ENCODE peak calls at places on chromosomes 11 and 22, in four cellular contexts. O is OCI-LY7, M is spleen, C is fibroblast of pulmonary artery. V is an unnamed sample.

GRCh38 chr11:69986421-69987229 is 91.5 kb upstream of the ANO1 start:
- DNase-seq in O (no peak), M (peak; percentile 16), C (no peak), V (no peak)

GRCh38 chr11:109586789-109587188 is 164.8 kb downstream of the C11orf87 start:
- DNase-seq in O (no peak), M (no peak), C (no peak), V (no peak)

GRCh38 chr11:69114362-69114761 is 41.4 kb upstream of the SMIM38 start:
- DNase-seq in O (no peak), M (no peak), C (no peak), V (no peak)

GRCh38 chr11:85751738-85752137 is 59.2 kb downstream of the SYTL2 start:
- DNase-seq in O (no peak), M (no peak), C (no peak), V (no peak)

GRCh38 chr22:30427871-30428270 is 2.3 kb downstream of the MTFP1 start:
- DNase-seq in O (peak; percentile 37), M (no peak), C (no peak), V (no peak)

GRCh38 chr22:49112176-49112575 is 715.5 kb downstream of the BRD1 start:
- DNase-seq in O (no peak), M (no peak), C (no peak), V (no peak)

GRCh38 chr11:3122775-3123201 is 42.3 kb downstream of the OSBPL5 start:
- DNase-seq in O (no peak), M (peak; percentile 68), C (no peak), V (no peak)

GRCh38 chr22:20509344-20510047 is 2.1 kb downstream of the MED15 start:
- DNase-seq in O (peak; percentile 42), M (peak; percentile 79), C (peak; percentile 95), V (peak; percentile 86)

GRCh38 chr11:94010136-94010535 is 11.0 kb upstream of the HEPHL1 start:
- DNase-seq in O (no peak), M (no peak), C (no peak), V (peak; percentile 80)

GRCh38 chr11:1298695-1299492 is 10.5 kb downstream of the TOLLIP start:
- DNase-seq in O (no peak), M (peak; percentile 90), C (peak; percentile 78), V (peak; percentile 85)

GRCh38 chr11:134664863-134665535 is 253.0 kb upstream of the B3GAT1 start:
- DNase-seq in O (no peak), M (peak; percentile 61), C (no peak), V (no peak)

GRCh38 chr11:83545911-83546310 is 259.7 kb upstream of the CCDC90B start:
- DNase-seq in O (no peak), M (no peak), C (no peak), V (no peak)

GRCh38 chr11:69471329-69472052 is 10.0 kb upstream of the LINC01488 start:
- DNase-seq in O (no peak), M (peak; percentile 54), C (peak; percentile 70), V (no peak)

GRCh38 chr11:122852071-122852831 is 14.0 kb downstream of the CRTAM start:
- DNase-seq in O (no peak), M (no peak), C (no peak), V (peak; percentile 61)

GRCh38 chr22:43404673-43405385 is 7.0 kb upstream of the MPPED1 start:
- DNase-seq in O (no peak), M (peak; percentile 63), C (no peak), V (peak; percentile 93)

GRCh38 chr11:104918113-104918824 is 20.0 kb upstream of the CASP12 start:
- DNase-seq in O (no peak), M (no peak), C (peak; percentile 90), V (peak; percentile 34)

GRCh38 chr11:66126808-66127555 is 56.9 kb downstream of the PACS1 start:
- DNase-seq in O (peak; percentile 78), M (peak; percentile 81), C (peak; percentile 83), V (peak; percentile 96)

GRCh38 chr11:59151761-59152160 is 9.1 kb downstream of the FAM111A start:
- DNase-seq in O (no peak), M (no peak), C (no peak), V (no peak)

GRCh38 chr11:65574963-65575567 is 788 bp upstream of the EHBP1L1 start:
- DNase-seq in O (peak; percentile 57), M (peak; percentile 87), C (no peak), V (no peak)

GRCh38 chr11:36056160-36056751 is 112.4 kb downstream of the LDLRAD3 start:
- DNase-seq in O (no peak), M (no peak), C (peak; percentile 80), V (peak; percentile 29)

GRCh38 chr22:32317524-32317923 is 40.1 kb upstream of the RFPL3 start:
- DNase-seq in O (no peak), M (no peak), C (no peak), V (no peak)

GRCh38 chr11:2299773-2300172 is 1.9 kb downstream of the C11orf21 start:
- DNase-seq in O (no peak), M (peak; percentile 76), C (no peak), V (no peak)

GRCh38 chr22:31728857-31729256 is 21.1 kb downstream of the PRR14L start:
- DNase-seq in O (no peak), M (no peak), C (no peak), V (no peak)

GRCh38 chr11:77381749-77382693 is 80.5 kb upstream of the GDPD4 start:
- DNase-seq in O (no peak), M (no peak), C (peak; percentile 47), V (no peak)

GRCh38 chr11:46237248-46238077 is 40.0 kb upstream of the CREB3L1 start:
- DNase-seq in O (no peak), M (peak; percentile 91), C (peak; percentile 92), V (peak; percentile 84)

DNA sequence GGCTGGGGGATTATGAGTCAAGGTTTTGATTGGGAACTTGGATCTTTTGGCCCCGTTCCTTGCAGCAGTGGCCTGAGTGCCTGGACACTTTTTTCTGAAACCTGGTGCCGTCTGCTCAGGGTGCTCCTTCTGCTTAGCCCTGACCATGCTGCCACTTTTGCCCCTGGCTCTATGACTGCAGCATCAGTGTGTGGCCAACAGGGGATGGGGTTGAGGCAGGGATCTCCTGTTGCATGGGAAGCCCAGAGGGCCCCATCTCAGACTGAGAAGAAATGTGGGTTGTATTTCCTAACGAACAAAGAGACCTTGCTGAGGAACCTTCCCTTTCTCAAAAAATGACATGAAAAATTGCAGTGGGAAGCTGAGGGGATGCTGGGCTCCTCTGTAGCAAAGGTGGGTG is 18.7 kb downstream of the POU2F3 start:
- DNase-seq in O (no peak), M (peak; percentile 48), C (no peak), V (no peak)
- TF ChIP-seq CTCF in O (no peak), M (no peak), C (peak; percentile 7), V (no peak)

GRCh38 chr11:63919267-63920125 is 2.5 kb upstream of the RCOR2 start:
- DNase-seq in O (no peak), M (no peak), C (no peak), V (no peak)
- H3K4me3 ChIP-seq in O (no peak overlapping the region), M (no peak overlapping the region), C (no peak overlapping the region), V (peak overlapping the region; percentile 21)

GRCh38 chr11:43917851-43918250 is 24.6 kb upstream of the C11orf96 start:
- DNase-seq in O (no peak), M (no peak), C (no peak), V (no peak)
- TF ChIP-seq CTCF in O (no peak), M (no peak), C (no peak), V (no peak)

DNA sequence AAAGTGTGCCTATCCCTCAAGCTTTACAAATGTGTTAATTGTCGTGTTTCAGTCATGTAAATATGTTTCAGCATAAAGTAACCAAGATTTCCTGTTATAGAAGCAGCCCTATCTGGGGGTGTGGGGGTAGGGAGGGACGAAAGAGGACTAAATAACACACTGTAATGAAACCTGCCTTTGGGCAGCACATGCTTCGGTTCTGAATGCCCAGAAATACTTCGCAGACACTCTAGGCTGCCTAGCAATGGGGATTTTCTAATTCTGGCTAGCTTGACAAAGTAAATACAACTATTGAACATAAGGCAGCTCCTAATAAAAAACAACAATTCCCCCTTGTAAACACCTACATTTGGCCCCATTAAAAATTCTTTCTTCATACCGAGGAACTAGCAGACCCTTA is 42.4 kb downstream of the PAX6 start:
- DNase-seq in O (no peak), M (no peak), C (no peak), V (no peak)
- H3K4me3 ChIP-seq in O (no peak overlapping the region), M (no peak overlapping the region), C (no peak overlapping the region), V (no peak overlapping the region)

GRCh38 chr11:75135021-75135650 is 15.8 kb upstream of the SLCO2B1 start:
- DNase-seq in O (no peak), M (no peak), C (no peak), V (no peak)
- TF ChIP-seq CTCF in O (no peak), M (no peak), C (no peak), V (no peak)

GRCh38 chr22:38981005-38981658 is 1.0 kb upstream of the APOBEC3B start:
- DNase-seq in O (peak; percentile 26), M (no peak), C (peak; percentile 18), V (peak; percentile 79)
- H3K4me3 ChIP-seq in O (no peak overlapping the region), M (no peak overlapping the region), C (no peak overlapping the region), V (no peak overlapping the region)

DNA sequence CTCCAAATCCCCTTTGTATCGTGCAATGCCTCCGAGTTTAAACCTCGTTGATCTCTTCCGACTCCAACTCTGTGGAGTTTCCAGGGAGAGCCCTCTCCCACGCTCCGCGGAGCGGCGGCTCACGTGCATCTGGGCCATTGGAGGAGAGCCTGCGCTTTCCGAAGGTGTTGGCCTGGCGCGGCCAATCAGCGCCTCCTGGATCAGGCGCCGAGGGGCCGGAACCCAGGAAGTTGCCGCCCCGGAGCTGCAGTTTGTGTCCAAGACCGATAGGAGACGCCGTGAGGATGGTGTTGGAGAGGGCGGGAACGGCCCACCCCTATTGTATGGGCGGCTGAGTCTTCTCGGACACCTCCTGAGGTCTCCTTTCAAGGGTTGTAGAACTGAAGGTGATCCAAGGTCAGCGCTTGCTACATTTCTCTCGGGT is 1.6 kb downstream of the ADAMTS15 start:
- DNase-seq in O (no peak), M (no peak), C (peak; percentile 90), V (no peak)
- TF ChIP-seq CTCF in O (no peak), M (peak; percentile 56), C (peak; percentile 67), V (peak; percentile 43)

GRCh38 chr11:114180301-114181055 is 115.7 kb upstream of the NNMT start:
- DNase-seq in O (peak; percentile 74), M (no peak), C (peak; percentile 45), V (peak; percentile 44)
- H3K4me3 ChIP-seq in O (no peak overlapping the region), M (no peak overlapping the region), C (peak overlapping the region; percentile 34), V (no peak overlapping the region)